ENCODE peak calls at places on chromosome 7, in ten cellular contexts. One of them, this sample, is unnamed.

GRCh38 chr7:133361806-133362205 is 108.9 kb downstream of the EXOC4 start:
- DNase-seq in stimulated activated CD8-positive, alpha-beta memory T cell treated with anti-CD3 and anti-CD28 coated beads, Interleukin-15, amount 100 ng/mL, for 24 hours: no peak
- DNase-seq in anterior cingulate cortex: no peak
- DNase-seq in T-helper 9 cell: no peak
- DNase-seq in MCF 10A: no peak
- DNase-seq in dorsolateral prefrontal cortex: no peak
- DNase-seq in endodermal cell: no peak
- DNase-seq in HCEC 1CT: no peak
- DNase-seq in NCI-H1694: no peak
- DNase-seq in MV-4-11: no peak
- DNase-seq in this sample: no peak

GRCh38 chr7:36370046-36370445 is 19.6 kb upstream of the ANLN start:
- DNase-seq in stimulated activated CD8-positive, alpha-beta memory T cell treated with anti-CD3 and anti-CD28 coated beads, Interleukin-15, amount 100 ng/mL, for 24 hours: no peak
- DNase-seq in anterior cingulate cortex: no peak
- DNase-seq in T-helper 9 cell: no peak
- DNase-seq in MCF 10A: no peak
- DNase-seq in dorsolateral prefrontal cortex: no peak
- DNase-seq in endodermal cell: no peak
- DNase-seq in HCEC 1CT: no peak
- DNase-seq in NCI-H1694: no peak
- DNase-seq in MV-4-11: no peak
- DNase-seq in this sample: no peak

GRCh38 chr7:12094365-12094921 is 116.7 kb upstream of the TMEM106B start:
- DNase-seq in stimulated activated CD8-positive, alpha-beta memory T cell treated with anti-CD3 and anti-CD28 coated beads, Interleukin-15, amount 100 ng/mL, for 24 hours: no peak
- DNase-seq in anterior cingulate cortex: no peak
- DNase-seq in T-helper 9 cell: no peak
- DNase-seq in MCF 10A: no peak
- DNase-seq in dorsolateral prefrontal cortex: no peak
- DNase-seq in endodermal cell: peak
- DNase-seq in HCEC 1CT: no peak
- DNase-seq in NCI-H1694: no peak
- DNase-seq in MV-4-11: no peak
- DNase-seq in this sample: peak

GRCh38 chr7:1670894-1671875 is 1.1 kb downstream of the ELFN1 start:
- DNase-seq in stimulated activated CD8-positive, alpha-beta memory T cell treated with anti-CD3 and anti-CD28 coated beads, Interleukin-15, amount 100 ng/mL, for 24 hours: no peak
- DNase-seq in anterior cingulate cortex: no peak
- DNase-seq in T-helper 9 cell: no peak
- DNase-seq in MCF 10A: no peak
- DNase-seq in dorsolateral prefrontal cortex: peak
- DNase-seq in endodermal cell: peak
- DNase-seq in HCEC 1CT: no peak
- DNase-seq in NCI-H1694: no peak
- DNase-seq in MV-4-11: no peak
- DNase-seq in this sample: no peak

GRCh38 chr7:86778271-86778670 is 134.6 kb downstream of the GRM3 start:
- DNase-seq in stimulated activated CD8-positive, alpha-beta memory T cell treated with anti-CD3 and anti-CD28 coated beads, Interleukin-15, amount 100 ng/mL, for 24 hours: no peak
- DNase-seq in anterior cingulate cortex: no peak
- DNase-seq in T-helper 9 cell: no peak
- DNase-seq in MCF 10A: no peak
- DNase-seq in dorsolateral prefrontal cortex: no peak
- DNase-seq in endodermal cell: no peak
- DNase-seq in HCEC 1CT: no peak
- DNase-seq in NCI-H1694: no peak
- DNase-seq in MV-4-11: no peak
- DNase-seq in this sample: no peak

GRCh38 chr7:121372376-121373024 is 23.6 kb downstream of the FAM3C start:
- DNase-seq in stimulated activated CD8-positive, alpha-beta memory T cell treated with anti-CD3 and anti-CD28 coated beads, Interleukin-15, amount 100 ng/mL, for 24 hours: no peak
- DNase-seq in anterior cingulate cortex: no peak
- DNase-seq in T-helper 9 cell: no peak
- DNase-seq in MCF 10A: no peak
- DNase-seq in dorsolateral prefrontal cortex: no peak
- DNase-seq in endodermal cell: no peak
- DNase-seq in HCEC 1CT: peak
- DNase-seq in NCI-H1694: no peak
- DNase-seq in MV-4-11: no peak
- DNase-seq in this sample: no peak

GRCh38 chr7:143285454-143285756 is 647 bp downstream of the TMEM139 start:
- DNase-seq in stimulated activated CD8-positive, alpha-beta memory T cell treated with anti-CD3 and anti-CD28 coated beads, Interleukin-15, amount 100 ng/mL, for 24 hours: no peak
- DNase-seq in anterior cingulate cortex: no peak
- DNase-seq in T-helper 9 cell: no peak
- DNase-seq in MCF 10A: peak
- DNase-seq in dorsolateral prefrontal cortex: no peak
- DNase-seq in endodermal cell: no peak
- DNase-seq in HCEC 1CT: no peak
- DNase-seq in NCI-H1694: no peak
- DNase-seq in MV-4-11: no peak
- DNase-seq in this sample: peak

GRCh38 chr7:106794276-106795136 is 70.6 kb upstream of the PIK3CG start:
- DNase-seq in stimulated activated CD8-positive, alpha-beta memory T cell treated with anti-CD3 and anti-CD28 coated beads, Interleukin-15, amount 100 ng/mL, for 24 hours: no peak
- DNase-seq in anterior cingulate cortex: no peak
- DNase-seq in T-helper 9 cell: no peak
- DNase-seq in MCF 10A: no peak
- DNase-seq in dorsolateral prefrontal cortex: no peak
- DNase-seq in endodermal cell: no peak
- DNase-seq in HCEC 1CT: no peak
- DNase-seq in NCI-H1694: no peak
- DNase-seq in MV-4-11: no peak
- DNase-seq in this sample: no peak

GRCh38 chr7:25376207-25376606 is 147.9 kb upstream of the NPVF start:
- DNase-seq in stimulated activated CD8-positive, alpha-beta memory T cell treated with anti-CD3 and anti-CD28 coated beads, Interleukin-15, amount 100 ng/mL, for 24 hours: no peak
- DNase-seq in anterior cingulate cortex: no peak
- DNase-seq in T-helper 9 cell: no peak
- DNase-seq in MCF 10A: no peak
- DNase-seq in dorsolateral prefrontal cortex: no peak
- DNase-seq in endodermal cell: no peak
- DNase-seq in HCEC 1CT: no peak
- DNase-seq in NCI-H1694: no peak
- DNase-seq in MV-4-11: no peak
- DNase-seq in this sample: no peak

GRCh38 chr7:47531584-47532492 is 50.1 kb downstream of the TNS3 start:
- DNase-seq in stimulated activated CD8-positive, alpha-beta memory T cell treated with anti-CD3 and anti-CD28 coated beads, Interleukin-15, amount 100 ng/mL, for 24 hours: no peak
- DNase-seq in anterior cingulate cortex: no peak
- DNase-seq in T-helper 9 cell: no peak
- DNase-seq in MCF 10A: no peak
- DNase-seq in dorsolateral prefrontal cortex: no peak
- DNase-seq in endodermal cell: peak
- DNase-seq in HCEC 1CT: no peak
- DNase-seq in NCI-H1694: no peak
- DNase-seq in MV-4-11: no peak
- DNase-seq in this sample: no peak

GRCh38 chr7:23544913-23545354 is 13.2 kb upstream of the TRA2A start:
- DNase-seq in stimulated activated CD8-positive, alpha-beta memory T cell treated with anti-CD3 and anti-CD28 coated beads, Interleukin-15, amount 100 ng/mL, for 24 hours: no peak
- DNase-seq in anterior cingulate cortex: no peak
- DNase-seq in T-helper 9 cell: no peak
- DNase-seq in MCF 10A: peak
- DNase-seq in dorsolateral prefrontal cortex: no peak
- DNase-seq in endodermal cell: peak
- DNase-seq in HCEC 1CT: no peak
- DNase-seq in NCI-H1694: no peak
- DNase-seq in MV-4-11: peak
- DNase-seq in this sample: peak

GRCh38 chr7:131625817-131626372 is 69.5 kb upstream of the PODXL start:
- DNase-seq in stimulated activated CD8-positive, alpha-beta memory T cell treated with anti-CD3 and anti-CD28 coated beads, Interleukin-15, amount 100 ng/mL, for 24 hours: no peak
- DNase-seq in anterior cingulate cortex: no peak
- DNase-seq in T-helper 9 cell: no peak
- DNase-seq in MCF 10A: peak
- DNase-seq in dorsolateral prefrontal cortex: no peak
- DNase-seq in endodermal cell: peak
- DNase-seq in HCEC 1CT: peak
- DNase-seq in NCI-H1694: no peak
- DNase-seq in MV-4-11: no peak
- DNase-seq in this sample: peak

GRCh38 chr7:101614939-101615302 is 14.2 kb downstream of the MYL10 start:
- DNase-seq in stimulated activated CD8-positive, alpha-beta memory T cell treated with anti-CD3 and anti-CD28 coated beads, Interleukin-15, amount 100 ng/mL, for 24 hours: no peak
- DNase-seq in anterior cingulate cortex: no peak
- DNase-seq in T-helper 9 cell: no peak
- DNase-seq in MCF 10A: peak
- DNase-seq in dorsolateral prefrontal cortex: no peak
- DNase-seq in endodermal cell: peak
- DNase-seq in HCEC 1CT: no peak
- DNase-seq in NCI-H1694: no peak
- DNase-seq in MV-4-11: no peak
- DNase-seq in this sample: peak

GRCh38 chr7:107592361-107593024 is 12.4 kb downstream of the BCAP29 start:
- DNase-seq in stimulated activated CD8-positive, alpha-beta memory T cell treated with anti-CD3 and anti-CD28 coated beads, Interleukin-15, amount 100 ng/mL, for 24 hours: no peak
- DNase-seq in anterior cingulate cortex: no peak
- DNase-seq in T-helper 9 cell: no peak
- DNase-seq in MCF 10A: peak
- DNase-seq in dorsolateral prefrontal cortex: no peak
- DNase-seq in endodermal cell: no peak
- DNase-seq in HCEC 1CT: peak
- DNase-seq in NCI-H1694: peak
- DNase-seq in MV-4-11: peak
- DNase-seq in this sample: no peak

GRCh38 chr7:155565596-155565995 is 19.2 kb upstream of the CNPY1 start:
- DNase-seq in stimulated activated CD8-positive, alpha-beta memory T cell treated with anti-CD3 and anti-CD28 coated beads, Interleukin-15, amount 100 ng/mL, for 24 hours: no peak
- DNase-seq in anterior cingulate cortex: no peak
- DNase-seq in T-helper 9 cell: no peak
- DNase-seq in MCF 10A: no peak
- DNase-seq in dorsolateral prefrontal cortex: no peak
- DNase-seq in endodermal cell: no peak
- DNase-seq in HCEC 1CT: no peak
- DNase-seq in NCI-H1694: no peak
- DNase-seq in MV-4-11: no peak
- DNase-seq in this sample: no peak

GRCh38 chr7:37912756-37913155 is 3.9 kb downstream of the SFRP4 start:
- DNase-seq in stimulated activated CD8-positive, alpha-beta memory T cell treated with anti-CD3 and anti-CD28 coated beads, Interleukin-15, amount 100 ng/mL, for 24 hours: no peak
- DNase-seq in anterior cingulate cortex: no peak
- DNase-seq in T-helper 9 cell: no peak
- DNase-seq in MCF 10A: no peak
- DNase-seq in dorsolateral prefrontal cortex: no peak
- DNase-seq in endodermal cell: no peak
- DNase-seq in HCEC 1CT: no peak
- DNase-seq in NCI-H1694: no peak
- DNase-seq in MV-4-11: no peak
- DNase-seq in this sample: no peak

GRCh38 chr7:77827999-77828398 is 29.4 kb downstream of the PHTF2 start:
- DNase-seq in stimulated activated CD8-positive, alpha-beta memory T cell treated with anti-CD3 and anti-CD28 coated beads, Interleukin-15, amount 100 ng/mL, for 24 hours: no peak
- DNase-seq in anterior cingulate cortex: no peak
- DNase-seq in T-helper 9 cell: no peak
- DNase-seq in MCF 10A: no peak
- DNase-seq in dorsolateral prefrontal cortex: no peak
- DNase-seq in endodermal cell: no peak
- DNase-seq in HCEC 1CT: no peak
- DNase-seq in NCI-H1694: no peak
- DNase-seq in MV-4-11: peak
- DNase-seq in this sample: peak

This sample was measured in bronchial epithelial cell.